ENCODE peak calls at places on chromosome 21, in ten cellular contexts. U is esophagus squamous epithelium; F is fibroblast of lung; D is PC-3; Y is foreskin fibroblast; I is fibroblast of the aortic adventitia; T is colonic mucosa; J is right atrium auricular region; Q is Caco-2; X is effector memory CD4-positive, alpha-beta T cell. V is an unnamed sample.

GRCh38 chr21:15257646-15258045 is 192.8 kb upstream of the NRIP1 start:
- DNase-seq in U (no peak), T (no peak), D (no peak), Y (no peak), F (no peak), J (no peak), Q (no peak), I (no peak), X (no peak), V (no peak)

GRCh38 chr21:32955307-32955937 is 70.3 kb upstream of the OLIG2 start:
- DNase-seq in D (no peak), X (no peak), Q (no peak), U (no peak), T (no peak), I (no peak), Y (no peak), J (no peak), F (no peak), V (no peak)

GRCh38 chr21:29504751-29505321 is 206.1 kb downstream of the BACH1 start:
- DNase-seq in J (no peak), T (no peak), U (no peak), D (peak; percentile 42), Y (peak; percentile 37), Q (no peak), F (no peak), I (peak; percentile 50), X (no peak), V (no peak)

GRCh38 chr21:39611547-39612190 is 1.1 kb upstream of the B3GALT5 start:
- DNase-seq in Y (no peak), U (no peak), Q (no peak), X (no peak), F (no peak), I (no peak), J (no peak), T (no peak), D (no peak), V (no peak)

GRCh38 chr21:26941436-26941835 is 25.5 kb downstream of the ADAMTS5 start:
- DNase-seq in X (no peak), I (no peak), U (no peak), J (no peak), D (peak; percentile 23), Q (no peak), Y (no peak), F (no peak), T (no peak), V (no peak)

GRCh38 chr21:16047857-16048256 is 318.1 kb downstream of the USP25 start:
- DNase-seq in T (no peak), I (peak; percentile 41), D (no peak), U (no peak), J (no peak), Y (peak; percentile 45), F (peak; percentile 79), Q (no peak), X (no peak), V (no peak)

GRCh38 chr21:46551636-46552241 is 53.1 kb downstream of the S100B start:
- DNase-seq in Q (no peak), D (no peak), J (peak; percentile 55), T (no peak), U (no peak), I (no peak), Y (no peak), F (no peak), X (peak; percentile 6), V (no peak)

GRCh38 chr21:14531927-14532326 is 14.2 kb downstream of the SAMSN1 start:
- DNase-seq in Q (no peak), F (no peak), U (no peak), X (no peak), J (no peak), D (no peak), I (no peak), Y (no peak), T (no peak), V (no peak)

GRCh38 chr21:23026878-23027277 is 2028.7 kb downstream of the NCAM2 start:
- DNase-seq in U (no peak), J (no peak), Q (no peak), T (no peak), X (no peak), I (no peak), Y (no peak), F (no peak), D (no peak), V (no peak)

GRCh38 chr21:31630062-31630711 is 29.3 kb upstream of the SOD1 start:
- DNase-seq in F (peak; percentile 96), D (peak; percentile 99), T (no peak), Q (no peak), J (no peak), X (no peak), I (peak; percentile 82), U (no peak), Y (peak; percentile 64), V (no peak)

GRCh38 chr21:26966978-26967913 is at the start of gene ADAMTS5:
- DNase-seq in F (peak; percentile 77), I (peak; percentile 83), U (no peak), Y (peak; percentile 75), D (peak; percentile 14), J (peak; percentile 71), X (no peak), Q (no peak), T (peak; percentile 28), V (peak; percentile 15)

GRCh38 chr21:24290151-24290833 is 1317.0 kb downstream of the MRPL39 start:
- DNase-seq in X (peak; percentile 1), D (no peak), Y (no peak), F (no peak), T (no peak), Q (no peak), J (no peak), I (no peak), U (no peak), V (no peak)

GRCh38 chr21:21952566-21952965 is 954.4 kb downstream of the NCAM2 start:
- DNase-seq in X (no peak), I (no peak), T (no peak), D (no peak), Y (no peak), F (no peak), Q (no peak), U (no peak), J (no peak), V (no peak)

GRCh38 chr21:29887313-29888009 is 52.3 kb downstream of the GRIK1 start:
- DNase-seq in Q (no peak), I (no peak), T (no peak), Y (no peak), U (no peak), D (no peak), X (no peak), F (no peak), J (no peak), V (no peak)

GRCh38 chr21:16218682-16219343 is 489.0 kb downstream of the USP25 start:
- DNase-seq in F (no peak), X (no peak), D (no peak), Y (no peak), U (no peak), I (no peak), J (no peak), Q (no peak), T (no peak), V (no peak)

GRCh38 chr21:15999741-16000140 is 270.0 kb downstream of the USP25 start:
- DNase-seq in F (no peak), D (no peak), X (no peak), T (no peak), U (no peak), J (no peak), Q (no peak), Y (no peak), I (no peak), V (no peak)

DNA sequence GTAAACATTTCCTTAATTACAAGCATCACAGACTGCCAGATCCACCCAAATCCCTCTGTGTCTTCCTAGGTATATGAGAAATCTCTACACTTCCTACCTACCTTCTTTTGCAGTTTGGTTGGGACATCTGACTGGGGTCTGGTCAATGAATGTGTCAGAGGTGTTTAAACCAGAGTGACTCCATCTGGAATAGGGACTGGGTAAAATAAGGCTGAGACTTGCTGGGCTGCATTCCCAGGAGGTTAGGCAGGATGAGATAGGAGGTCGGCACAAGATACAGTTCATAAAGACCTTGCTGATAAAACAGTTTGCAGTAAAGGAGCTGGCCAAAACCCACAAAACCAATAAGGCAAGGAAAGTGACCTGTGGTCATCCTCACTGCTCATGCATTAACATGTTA is 87.5 kb upstream of the BACE2 start:
- DNase-seq in T (no peak), F (no peak), X (no peak), Y (no peak), U (no peak), D (no peak), J (no peak), I (no peak), Q (no peak), V (no peak)
- H3K4me3 ChIP-seq in T (no peak overlapping the region), F (no peak overlapping the region), X (no peak overlapping the region), Y (no peak overlapping the region), U (no peak overlapping the region), D (no peak overlapping the region), J (no peak overlapping the region), I (no peak overlapping the region), Q (no peak overlapping the region), V (no peak overlapping the region)

DNA sequence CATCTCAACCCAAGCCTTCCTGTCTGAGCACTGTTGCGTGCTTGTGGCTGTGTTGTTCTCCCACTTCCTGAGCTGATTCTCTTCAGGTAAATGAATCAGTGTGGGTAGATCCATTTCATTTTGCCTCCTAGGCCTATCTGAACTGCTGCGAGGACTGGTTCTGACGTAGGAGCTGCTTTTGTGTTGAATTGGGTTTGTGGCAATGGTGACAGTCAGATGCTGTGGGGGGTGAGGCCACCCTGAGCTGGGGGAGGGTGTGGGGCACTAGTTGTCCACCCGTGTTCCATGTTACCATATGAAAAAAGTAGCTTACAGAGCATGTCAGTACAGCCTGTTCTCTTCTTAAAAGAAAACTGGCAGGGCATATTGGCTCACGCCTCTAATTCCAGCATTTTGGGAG is 81.5 kb downstream of the MRPS6 start:
- DNase-seq in T (no peak), D (no peak), X (no peak), I (no peak), F (no peak), U (no peak), Y (no peak), Q (no peak), J (no peak), V (no peak)
- H3K4me3 ChIP-seq in T (no peak overlapping the region), D (no peak overlapping the region), X (no peak overlapping the region), I (no peak overlapping the region), F (no peak overlapping the region), U (no peak overlapping the region), Y (no peak overlapping the region), Q (no peak overlapping the region), J (no peak overlapping the region), V (no peak overlapping the region)

GRCh38 chr21:44866780-44867179 is 6.7 kb downstream of the PTTG1IP start:
- DNase-seq in X (no peak), F (peak; percentile 40), U (no peak), Y (no peak), I (peak; percentile 51), J (no peak), Q (no peak), D (peak; percentile 13), T (no peak), V (no peak)
- H3K4me3 ChIP-seq in X (no peak overlapping the region), F (no peak overlapping the region), U (no peak overlapping the region), Y (no peak overlapping the region), I (no peak overlapping the region), J (no peak overlapping the region), Q (no peak overlapping the region), D (no peak overlapping the region), T (no peak overlapping the region), V (no peak overlapping the region)

DNA sequence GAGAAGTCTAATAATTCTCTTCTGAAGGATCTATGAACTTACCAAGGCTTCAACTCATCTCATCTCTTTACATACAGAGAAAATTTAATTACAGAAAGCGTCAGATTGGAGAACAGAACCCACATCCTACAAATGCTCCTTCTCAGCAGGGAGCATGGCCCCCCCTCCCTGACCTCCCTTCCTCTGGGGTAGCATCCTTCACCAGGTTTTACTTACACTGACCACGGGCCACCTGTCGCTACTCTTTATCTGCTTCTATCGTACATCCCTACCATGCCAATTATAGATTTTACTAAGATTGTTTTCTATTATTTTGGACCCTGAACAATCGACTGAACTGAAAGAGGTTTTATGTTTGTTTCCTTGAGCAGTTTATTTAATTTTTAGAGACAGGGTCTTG is 25.8 kb downstream of the RIPPLY3 start:
- DNase-seq in D (no peak), T (no peak), X (no peak), Y (no peak), I (no peak), U (no peak), Q (no peak), J (peak; percentile 16), F (no peak), V (no peak)
- H3K4me3 ChIP-seq in D (no peak overlapping the region), T (no peak overlapping the region), X (no peak overlapping the region), Y (no peak overlapping the region), I (no peak overlapping the region), U (no peak overlapping the region), Q (no peak overlapping the region), J (no peak overlapping the region), F (no peak overlapping the region), V (no peak overlapping the region)

V was measured in transverse colon.